ENCODE peak calls at places on chromosome 21, in seven cellular contexts. One of them, this sample, is unnamed.
A peak's percentile ranks its signal among the peaks of the same experiment; 100 is the strongest.

GRCh38 chr21:38351961-38352521 is 95.2 kb downstream of the KCNJ15 start:
- DNase-seq in tibial nerve: no peak
- DNase-seq in AG04450: peak; percentile 67
- DNase-seq in left lung: no peak
- DNase-seq in AG04449: peak; percentile 76
- DNase-seq in lower lobe of right lung: no peak
- DNase-seq in fibroblast of lung: peak; percentile 93
- DNase-seq in this sample: peak; percentile 77

GRCh38 chr21:38619865-38620513 is 121.7 kb upstream of the ERG start:
- DNase-seq in tibial nerve: peak; percentile 17
- DNase-seq in AG04450: no peak
- DNase-seq in left lung: no peak
- DNase-seq in AG04449: no peak
- DNase-seq in lower lobe of right lung: no peak
- DNase-seq in fibroblast of lung: peak; percentile 94
- DNase-seq in this sample: peak; percentile 13

GRCh38 chr21:17461014-17461413 is 51.8 kb upstream of the CXADR start:
- DNase-seq in tibial nerve: no peak
- DNase-seq in AG04450: peak; percentile 61
- DNase-seq in left lung: no peak
- DNase-seq in AG04449: peak; percentile 44
- DNase-seq in lower lobe of right lung: no peak
- DNase-seq in fibroblast of lung: peak; percentile 94
- DNase-seq in this sample: peak; percentile 16

GRCh38 chr21:26795866-26796329 is 49.3 kb downstream of the ADAMTS1 start:
- DNase-seq in tibial nerve: peak; percentile 79
- DNase-seq in AG04450: peak; percentile 96
- DNase-seq in left lung: no peak
- DNase-seq in AG04449: peak; percentile 97
- DNase-seq in lower lobe of right lung: no peak
- DNase-seq in fibroblast of lung: peak; percentile 87
- DNase-seq in this sample: peak; percentile 81

GRCh38 chr21:18443085-18443484 is 39.5 kb upstream of the TMPRSS15 start:
- DNase-seq in tibial nerve: no peak
- DNase-seq in AG04450: no peak
- DNase-seq in left lung: no peak
- DNase-seq in AG04449: no peak
- DNase-seq in lower lobe of right lung: no peak
- DNase-seq in fibroblast of lung: no peak
- DNase-seq in this sample: no peak

GRCh38 chr21:38774586-38775285 is 31.0 kb upstream of the ETS2 start:
- DNase-seq in tibial nerve: no peak
- DNase-seq in AG04450: no peak
- DNase-seq in left lung: no peak
- DNase-seq in AG04449: no peak
- DNase-seq in lower lobe of right lung: no peak
- DNase-seq in fibroblast of lung: no peak
- DNase-seq in this sample: no peak

GRCh38 chr21:17451364-17451869 is 61.4 kb upstream of the CXADR start:
- DNase-seq in tibial nerve: peak; percentile 81
- DNase-seq in AG04450: peak; percentile 50
- DNase-seq in left lung: no peak
- DNase-seq in AG04449: no peak
- DNase-seq in lower lobe of right lung: no peak
- DNase-seq in fibroblast of lung: peak; percentile 82
- DNase-seq in this sample: peak; percentile 35

GRCh38 chr21:15617968-15618367 is 111.8 kb upstream of the USP25 start:
- DNase-seq in tibial nerve: no peak
- DNase-seq in AG04450: no peak
- DNase-seq in left lung: no peak
- DNase-seq in AG04449: no peak
- DNase-seq in lower lobe of right lung: no peak
- DNase-seq in fibroblast of lung: peak; percentile 76
- DNase-seq in this sample: peak; percentile 78

GRCh38 chr21:32299695-32300094 is 1.0 kb downstream of the MRAP start:
- DNase-seq in tibial nerve: no peak
- DNase-seq in AG04450: no peak
- DNase-seq in left lung: no peak
- DNase-seq in AG04449: no peak
- DNase-seq in lower lobe of right lung: no peak
- DNase-seq in fibroblast of lung: no peak
- DNase-seq in this sample: no peak

GRCh38 chr21:21997390-21998333 is 999.5 kb downstream of the NCAM2 start:
- DNase-seq in tibial nerve: no peak
- DNase-seq in AG04450: no peak
- DNase-seq in left lung: no peak
- DNase-seq in AG04449: no peak
- DNase-seq in lower lobe of right lung: no peak
- DNase-seq in fibroblast of lung: no peak
- DNase-seq in this sample: no peak

GRCh38 chr21:38057626-38058025 is 141.4 kb upstream of the KCNJ6 start:
- DNase-seq in tibial nerve: no peak
- DNase-seq in AG04450: no peak
- DNase-seq in left lung: no peak
- DNase-seq in AG04449: no peak
- DNase-seq in lower lobe of right lung: no peak
- DNase-seq in fibroblast of lung: no peak
- DNase-seq in this sample: no peak

GRCh38 chr21:14888202-14888601 is 176.6 kb downstream of the NRIP1 start:
- DNase-seq in tibial nerve: no peak
- DNase-seq in AG04450: no peak
- DNase-seq in left lung: no peak
- DNase-seq in AG04449: no peak
- DNase-seq in lower lobe of right lung: no peak
- DNase-seq in fibroblast of lung: no peak
- DNase-seq in this sample: no peak

GRCh38 chr21:14842641-14843040 is 222.2 kb downstream of the NRIP1 start:
- DNase-seq in tibial nerve: no peak
- DNase-seq in AG04450: no peak
- DNase-seq in left lung: no peak
- DNase-seq in AG04449: no peak
- DNase-seq in lower lobe of right lung: no peak
- DNase-seq in fibroblast of lung: peak; percentile 9
- DNase-seq in this sample: no peak

GRCh38 chr21:19731251-19731650 is 1267.0 kb upstream of the NCAM2 start:
- DNase-seq in tibial nerve: no peak
- DNase-seq in AG04450: no peak
- DNase-seq in left lung: no peak
- DNase-seq in AG04449: no peak
- DNase-seq in lower lobe of right lung: no peak
- DNase-seq in fibroblast of lung: no peak
- DNase-seq in this sample: no peak

GRCh38 chr21:29209696-29210095 is 79.3 kb downstream of the MAP3K7CL start:
- DNase-seq in tibial nerve: no peak
- DNase-seq in AG04450: no peak
- DNase-seq in left lung: no peak
- DNase-seq in AG04449: no peak
- DNase-seq in lower lobe of right lung: no peak
- DNase-seq in fibroblast of lung: peak; percentile 76
- DNase-seq in this sample: no peak

GRCh38 chr21:24896735-24897124 is 710.6 kb downstream of the MRPL39 start:
- DNase-seq in tibial nerve: no peak
- DNase-seq in AG04450: no peak
- DNase-seq in left lung: no peak
- DNase-seq in AG04449: no peak
- DNase-seq in lower lobe of right lung: no peak
- DNase-seq in fibroblast of lung: no peak
- DNase-seq in this sample: no peak

GRCh38 chr21:24899138-24899537 is 708.1 kb downstream of the MRPL39 start:
- DNase-seq in tibial nerve: no peak
- DNase-seq in AG04450: no peak
- DNase-seq in left lung: no peak
- DNase-seq in AG04449: no peak
- DNase-seq in lower lobe of right lung: no peak
- DNase-seq in fibroblast of lung: no peak
- DNase-seq in this sample: no peak

GRCh38 chr21:24897883-24898282 is 709.4 kb downstream of the MRPL39 start:
- DNase-seq in tibial nerve: no peak
- DNase-seq in AG04450: no peak
- DNase-seq in left lung: no peak
- DNase-seq in AG04449: no peak
- DNase-seq in lower lobe of right lung: no peak
- DNase-seq in fibroblast of lung: no peak
- DNase-seq in this sample: no peak

GRCh38 chr21:24894324-24894723 is 713.0 kb downstream of the MRPL39 start:
- DNase-seq in tibial nerve: no peak
- DNase-seq in AG04450: no peak
- DNase-seq in left lung: no peak
- DNase-seq in AG04449: no peak
- DNase-seq in lower lobe of right lung: no peak
- DNase-seq in fibroblast of lung: no peak
- DNase-seq in this sample: no peak

GRCh38 chr21:24895885-24896734 is 711.2 kb downstream of the MRPL39 start:
- DNase-seq in tibial nerve: peak; percentile 9
- DNase-seq in AG04450: no peak
- DNase-seq in left lung: no peak
- DNase-seq in AG04449: no peak
- DNase-seq in lower lobe of right lung: no peak
- DNase-seq in fibroblast of lung: peak; percentile 42
- DNase-seq in this sample: peak; percentile 43
- TF ChIP-seq CTCF in tibial nerve: peak; percentile 26
- TF ChIP-seq CTCF in AG04450: peak; percentile 61
- TF ChIP-seq CTCF in left lung: no peak
- TF ChIP-seq CTCF in AG04449: peak; percentile 51
- TF ChIP-seq CTCF in lower lobe of right lung: no peak
- TF ChIP-seq CTCF in fibroblast of lung: peak; percentile 30
- TF ChIP-seq CTCF in this sample: peak; percentile 62

GRCh38 chr21:35933466-35933865 is 126.9 kb downstream of the SETD4 start:
- DNase-seq in tibial nerve: peak; percentile 70
- DNase-seq in AG04450: no peak
- DNase-seq in left lung: no peak
- DNase-seq in AG04449: peak; percentile 67
- DNase-seq in lower lobe of right lung: no peak
- DNase-seq in fibroblast of lung: peak; percentile 77
- DNase-seq in this sample: peak; percentile 32
- TF ChIP-seq CTCF in tibial nerve: no peak
- TF ChIP-seq CTCF in AG04450: peak; percentile 49
- TF ChIP-seq CTCF in left lung: no peak
- TF ChIP-seq CTCF in AG04449: no peak
- TF ChIP-seq CTCF in lower lobe of right lung: no peak
- TF ChIP-seq CTCF in fibroblast of lung: peak; percentile 43
- TF ChIP-seq CTCF in this sample: peak; percentile 49

GRCh38 chr21:31135536-31136184 is 97.4 kb upstream of the KRTAP19-8 start:
- DNase-seq in tibial nerve: no peak
- DNase-seq in AG04450: no peak
- DNase-seq in left lung: no peak
- DNase-seq in AG04449: no peak
- DNase-seq in lower lobe of right lung: no peak
- DNase-seq in fibroblast of lung: peak; percentile 27
- DNase-seq in this sample: no peak

GRCh38 chr21:31140025-31140424 is 101.7 kb upstream of the KRTAP19-8 start:
- DNase-seq in tibial nerve: no peak
- DNase-seq in AG04450: no peak
- DNase-seq in left lung: no peak
- DNase-seq in AG04449: no peak
- DNase-seq in lower lobe of right lung: no peak
- DNase-seq in fibroblast of lung: no peak
- DNase-seq in this sample: no peak

GRCh38 chr21:31133243-31133830 is 95.1 kb upstream of the KRTAP19-8 start:
- DNase-seq in tibial nerve: no peak
- DNase-seq in AG04450: no peak
- DNase-seq in left lung: no peak
- DNase-seq in AG04449: no peak
- DNase-seq in lower lobe of right lung: no peak
- DNase-seq in fibroblast of lung: no peak
- DNase-seq in this sample: no peak

GRCh38 chr21:31137951-31138350 is 99.7 kb upstream of the KRTAP19-8 start:
- DNase-seq in tibial nerve: no peak
- DNase-seq in AG04450: no peak
- DNase-seq in left lung: no peak
- DNase-seq in AG04449: no peak
- DNase-seq in lower lobe of right lung: no peak
- DNase-seq in fibroblast of lung: no peak
- DNase-seq in this sample: no peak

GRCh38 chr21:31136891-31137290 is 98.6 kb upstream of the KRTAP19-8 start:
- DNase-seq in tibial nerve: no peak
- DNase-seq in AG04450: peak; percentile 7
- DNase-seq in left lung: no peak
- DNase-seq in AG04449: no peak
- DNase-seq in lower lobe of right lung: no peak
- DNase-seq in fibroblast of lung: peak; percentile 67
- DNase-seq in this sample: peak; percentile 72
- TF ChIP-seq CTCF in tibial nerve: no peak
- TF ChIP-seq CTCF in AG04450: no peak
- TF ChIP-seq CTCF in left lung: no peak
- TF ChIP-seq CTCF in AG04449: no peak
- TF ChIP-seq CTCF in lower lobe of right lung: no peak
- TF ChIP-seq CTCF in fibroblast of lung: no peak
- TF ChIP-seq CTCF in this sample: peak; percentile 33

GRCh38 chr21:33402011-33402979 is 918 bp upstream of the IFNGR2 start:
- DNase-seq in tibial nerve: peak; percentile 69
- DNase-seq in AG04450: no peak
- DNase-seq in left lung: peak; percentile 90
- DNase-seq in AG04449: no peak
- DNase-seq in lower lobe of right lung: peak; percentile 82
- DNase-seq in fibroblast of lung: peak; percentile 60
- DNase-seq in this sample: no peak

GRCh38 chr21:33403128-33403785 is at the start of gene IFNGR2:
- DNase-seq in tibial nerve: no peak
- DNase-seq in AG04450: no peak
- DNase-seq in left lung: peak; percentile 92
- DNase-seq in AG04449: no peak
- DNase-seq in lower lobe of right lung: peak; percentile 68
- DNase-seq in fibroblast of lung: no peak
- DNase-seq in this sample: no peak

GRCh38 chr21:33406493-33406892 is 3.3 kb downstream of the IFNGR2 start:
- DNase-seq in tibial nerve: no peak
- DNase-seq in AG04450: no peak
- DNase-seq in left lung: no peak
- DNase-seq in AG04449: no peak
- DNase-seq in lower lobe of right lung: no peak
- DNase-seq in fibroblast of lung: no peak
- DNase-seq in this sample: no peak

GRCh38 chr21:33401617-33401967 is 1.6 kb upstream of the IFNGR2 start:
- DNase-seq in tibial nerve: no peak
- DNase-seq in AG04450: no peak
- DNase-seq in left lung: no peak
- DNase-seq in AG04449: no peak
- DNase-seq in lower lobe of right lung: no peak
- DNase-seq in fibroblast of lung: no peak
- DNase-seq in this sample: no peak

DNA sequence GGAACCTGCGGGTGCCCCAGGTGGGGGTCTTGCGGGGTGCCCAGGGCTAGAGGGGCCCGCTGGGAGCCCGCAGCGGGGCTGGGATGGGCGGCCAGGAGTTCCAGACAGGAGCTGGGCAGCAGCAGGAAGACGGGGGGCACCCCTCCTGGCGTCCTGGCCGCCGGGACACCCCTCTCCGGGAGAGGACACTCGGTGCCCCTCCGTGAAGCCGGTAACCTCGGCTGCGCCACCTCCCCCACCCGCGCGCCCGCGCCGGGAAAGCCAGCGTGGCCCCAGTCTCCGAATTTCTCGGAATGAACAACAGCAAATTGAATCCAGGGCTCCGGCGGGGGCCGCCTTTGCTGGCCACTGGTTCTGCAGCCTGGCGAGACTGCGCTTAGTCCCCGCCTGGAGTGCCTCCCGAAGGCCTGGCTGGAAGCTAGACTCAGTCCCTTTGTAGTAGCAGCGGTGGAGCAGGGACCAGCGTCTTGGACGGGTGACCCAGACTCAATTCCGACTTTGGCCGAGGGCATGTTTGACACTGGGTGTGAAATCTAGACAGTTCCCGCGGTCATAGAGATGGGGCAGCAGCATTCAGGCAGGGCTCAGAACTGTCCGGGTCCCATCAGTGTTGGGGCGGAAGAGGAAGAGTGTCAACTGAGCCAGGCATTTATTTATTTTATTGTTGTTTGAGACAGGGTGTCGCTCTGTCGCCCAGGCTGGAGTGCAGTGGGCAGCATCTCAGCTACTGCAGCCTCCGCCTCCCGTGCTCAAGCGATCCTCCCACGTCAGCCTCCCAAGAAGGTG is 766 bp downstream of the IFNGR2 start:
- DNase-seq in tibial nerve: peak; percentile 28
- DNase-seq in AG04450: no peak
- DNase-seq in left lung: peak; percentile 91
- DNase-seq in AG04449: no peak
- DNase-seq in lower lobe of right lung: peak; percentile 75
- DNase-seq in fibroblast of lung: peak; percentile 58
- DNase-seq in this sample: peak; percentile 19
- TF ChIP-seq CTCF in tibial nerve: no peak
- TF ChIP-seq CTCF in AG04450: no peak
- TF ChIP-seq CTCF in left lung: no peak
- TF ChIP-seq CTCF in AG04449: no peak
- TF ChIP-seq CTCF in lower lobe of right lung: no peak
- TF ChIP-seq CTCF in fibroblast of lung: no peak
- TF ChIP-seq CTCF in this sample: no peak